ENCODE peak calls at places on chromosomes 7 and 10, in eight cellular contexts. V, C, U, B, H, D, Y and J are unnamed samples.

GRCh38 chr10:102422586-102423129 is 2.0 kb downstream of the FBXL15 start:
- DNase-seq in V (no peak), C (no peak), U (peak), B (no peak), H (peak), D (peak), Y (no peak), J (no peak)

GRCh38 chr7:141544831-141545230 is 6.4 kb upstream of the AGK start:
- DNase-seq in V (no peak), C (no peak), U (no peak), B (no peak), H (no peak), D (no peak), Y (no peak), J (no peak)

GRCh38 chr7:87806150-87806549 is 70.0 kb downstream of the SLC25A40 start:
- DNase-seq in V (no peak), C (no peak), U (no peak), B (no peak), H (no peak), D (no peak), Y (no peak), J (no peak)

GRCh38 chr10:97914171-97914836 is 64.7 kb downstream of the GOLGA7B start:
- DNase-seq in V (no peak), C (no peak), U (no peak), B (no peak), H (no peak), D (no peak), Y (no peak), J (no peak)

GRCh38 chr10:118365702-118366101 is 23.6 kb upstream of the FAM204A start:
- DNase-seq in V (no peak), C (no peak), U (no peak), B (no peak), H (no peak), D (no peak), Y (no peak), J (no peak)

GRCh38 chr10:11759347-11759746 is 17.2 kb downstream of the ECHDC3 start:
- DNase-seq in V (no peak), C (no peak), U (no peak), B (no peak), H (no peak), D (no peak), Y (no peak), J (no peak)

GRCh38 chr10:93566435-93567276 is at the start of gene FFAR4:
- DNase-seq in V (no peak), C (no peak), U (peak), B (peak), H (no peak), D (no peak), Y (no peak), J (no peak)

GRCh38 chr7:36391436-36392198 is 2.0 kb downstream of the ANLN start:
- DNase-seq in V (no peak), C (no peak), U (no peak), B (peak), H (no peak), D (no peak), Y (no peak), J (no peak)

GRCh38 chr10:96745950-96746349 is 25.6 kb upstream of the PIK3AP1 start:
- DNase-seq in V (no peak), C (no peak), U (no peak), B (no peak), H (no peak), D (no peak), Y (no peak), J (no peak)

GRCh38 chr10:116771101-116771705 is 28.8 kb upstream of the HSPA12A start:
- DNase-seq in V (no peak), C (no peak), U (peak), B (peak), H (peak), D (no peak), Y (no peak), J (no peak)

GRCh38 chr7:30159698-30160143 is 24.9 kb downstream of the MTURN start:
- DNase-seq in V (no peak), C (no peak), U (peak), B (peak), H (peak), D (peak), Y (no peak), J (no peak)

GRCh38 chr7:155453296-155454182 is 4.4 kb upstream of the EN2 start:
- DNase-seq in V (no peak), C (no peak), U (no peak), B (no peak), H (no peak), D (no peak), Y (no peak), J (no peak)

GRCh38 chr7:100570954-100571828 is 2.5 kb downstream of the SAP25 start:
- DNase-seq in V (no peak), C (no peak), U (no peak), B (no peak), H (no peak), D (no peak), Y (no peak), J (no peak)

GRCh38 chr10:132011445-132011844 is 29.7 kb upstream of the BNIP3 start:
- DNase-seq in V (no peak), C (no peak), U (no peak), B (no peak), H (no peak), D (no peak), Y (no peak), J (no peak)

GRCh38 chr10:86937502-86938154 is 19.8 kb downstream of the MMRN2 start:
- DNase-seq in V (no peak), C (no peak), U (no peak), B (no peak), H (no peak), D (no peak), Y (no peak), J (no peak)

GRCh38 chr7:36141850-36142249 is 11.2 kb upstream of the EEPD1 start:
- DNase-seq in V (no peak), C (no peak), U (no peak), B (no peak), H (no peak), D (no peak), Y (no peak), J (no peak)

GRCh38 chr10:42992957-42993390 is 83.9 kb upstream of the RET start:
- DNase-seq in V (no peak), C (no peak), U (no peak), B (no peak), H (no peak), D (no peak), Y (no peak), J (no peak)

GRCh38 chr10:4767033-4767814 is 58.8 kb upstream of the AKR1E2 start:
- DNase-seq in V (no peak), C (no peak), U (peak), B (peak), H (peak), D (no peak), Y (no peak), J (no peak)

GRCh38 chr10:125217986-125218675 is 57.8 kb upstream of the CTBP2 start:
- DNase-seq in V (no peak), C (no peak), U (peak), B (peak), H (no peak), D (no peak), Y (no peak), J (no peak)